ENCODE peak calls at places on chromosomes 1 and 21, in nine cellular contexts. T, A, C, Y, E, I, K, Q and B are unnamed samples.

GRCh38 chr1:248811514-248812490 is 13.9 kb downstream of the SH3BP5L start:
- DNase-seq in T (no peak), A (no peak), C (no peak), Y (no peak), E (no peak), I (no peak), K (no peak), Q (peak; percentile 36), B (no peak)

GRCh38 chr21:15293251-15293650 is 228.5 kb upstream of the NRIP1 start:
- DNase-seq in T (peak; percentile 30), A (no peak), C (no peak), Y (peak; percentile 45), E (no peak), I (no peak), K (no peak), Q (no peak), B (no peak)

GRCh38 chr1:155086182-155086741 is 7.6 kb downstream of the EFNA3 start:
- DNase-seq in T (peak; percentile 65), A (peak; percentile 83), C (peak; percentile 65), Y (no peak), E (peak; percentile 86), I (peak; percentile 65), K (peak; percentile 64), Q (peak; percentile 93), B (peak; percentile 80)

GRCh38 chr1:50422946-50423669 is at the start of gene DMRTA2:
- DNase-seq in T (no peak), A (no peak), C (no peak), Y (no peak), E (peak; percentile 75), I (no peak), K (no peak), Q (peak; percentile 76), B (no peak)

GRCh38 chr1:7617826-7618225 is 153.3 kb upstream of the VAMP3 start:
- DNase-seq in T (no peak), A (no peak), C (no peak), Y (no peak), E (no peak), I (no peak), K (no peak), Q (no peak), B (no peak)

GRCh38 chr1:186531561-186532165 is 70.7 kb upstream of the PDC start:
- DNase-seq in T (no peak), A (no peak), C (no peak), Y (no peak), E (no peak), I (no peak), K (no peak), Q (no peak), B (no peak)

GRCh38 chr1:50023292-50024159 is at the start of gene AGBL4:
- DNase-seq in T (peak; percentile 29), A (no peak), C (peak; percentile 38), Y (no peak), E (no peak), I (no peak), K (no peak), Q (peak; percentile 82), B (no peak)

GRCh38 chr21:44401386-44402160 is 48.2 kb downstream of the TRPM2 start:
- DNase-seq in T (no peak), A (no peak), C (peak; percentile 2), Y (no peak), E (peak; percentile 59), I (no peak), K (no peak), Q (no peak), B (no peak)

GRCh38 chr1:84705503-84705902 is 15.2 kb upstream of the SSX2IP start:
- DNase-seq in T (no peak), A (no peak), C (no peak), Y (no peak), E (no peak), I (no peak), K (no peak), Q (no peak), B (no peak)

GRCh38 chr1:18292531-18292930 is 184.9 kb downstream of the IGSF21 start:
- DNase-seq in T (no peak), A (no peak), C (no peak), Y (no peak), E (no peak), I (no peak), K (no peak), Q (no peak), B (no peak)

GRCh38 chr1:244329591-244330317 is 122.0 kb downstream of the ADSS2 start:
- DNase-seq in T (no peak), A (no peak), C (no peak), Y (no peak), E (no peak), I (no peak), K (no peak), Q (no peak), B (no peak)

GRCh38 chr1:73673980-73674379 is 524.0 kb downstream of the LRRIQ3 start:
- DNase-seq in T (no peak), A (no peak), C (no peak), Y (no peak), E (no peak), I (no peak), K (no peak), Q (no peak), B (no peak)

GRCh38 chr1:86429830-86430229 is 5.9 kb downstream of the CLCA2 start:
- DNase-seq in T (peak; percentile 53), A (no peak), C (peak; percentile 54), Y (peak; percentile 59), E (no peak), I (no peak), K (no peak), Q (no peak), B (no peak)

GRCh38 chr1:54803761-54804470 is 2.8 kb upstream of the TTC22 start:
- DNase-seq in T (peak; percentile 89), A (no peak), C (no peak), Y (no peak), E (no peak), I (no peak), K (no peak), Q (no peak), B (no peak)